ENCODE peak calls at places on chromosomes 13 and 19, in eight cellular contexts. A is HEK293T; E is NCI-H1105; S is stimulated activated CD8-positive, alpha-beta memory T cell treated with anti-CD3 and anti-CD28 coated beads, Interleukin-7, amount 100 ng/mL, for 1 hour; J is GM10248; K is left ventricle myocardium superior; X is RWPE2; O is fibroblast of the conjunctiva. F is an unnamed sample.

GRCh38 chr13:44417446-44417845 is 43.8 kb downstream of the SERP2 start:
- DNase-seq in J (no peak), E (no peak), A (no peak), K (no peak), S (no peak), O (no peak), X (no peak), F (no peak)

GRCh38 chr13:48775804-48776203 is 122.1 kb downstream of the CYSLTR2 start:
- DNase-seq in S (no peak), O (peak), X (no peak), E (no peak), A (no peak), J (no peak), K (no peak), F (peak)

GRCh38 chr19:4575978-4576933 is 16.8 kb upstream of the SEMA6B start:
- DNase-seq in A (peak), X (no peak), J (peak), E (no peak), K (peak), O (peak), S (peak), F (no peak)

GRCh38 chr19:38551450-38551813 is 66.3 kb downstream of the MAP4K1 start:
- DNase-seq in J (peak), E (no peak), X (no peak), A (no peak), K (no peak), O (no peak), S (no peak), F (no peak)

GRCh38 chr13:109869312-109870237 is 83.2 kb upstream of the IRS2 start:
- DNase-seq in A (no peak), K (peak), S (no peak), E (peak), J (no peak), X (no peak), O (peak), F (peak)

GRCh38 chr19:51480590-51480989 is 2.3 kb downstream of the CEACAM18 start:
- DNase-seq in S (no peak), X (no peak), J (no peak), O (no peak), E (no peak), K (no peak), A (peak), F (no peak)

GRCh38 chr13:24036115-24036514 is 124.4 kb upstream of the SPATA13 start:
- DNase-seq in E (no peak), K (no peak), J (no peak), A (no peak), S (no peak), O (peak), X (no peak), F (peak)

GRCh38 chr19:34655651-34656050 is 21.3 kb downstream of the SCGB2B2 start:
- DNase-seq in E (no peak), J (no peak), K (no peak), X (no peak), O (no peak), A (no peak), S (no peak), F (no peak)

GRCh38 chr19:18232540-18233223 is 6.4 kb upstream of the PDE4C start:
- DNase-seq in X (no peak), E (peak), K (no peak), S (no peak), J (no peak), A (peak), O (no peak), F (no peak)

GRCh38 chr19:29904017-29904416 is 38.0 kb upstream of the URI1 start:
- DNase-seq in S (no peak), K (no peak), X (no peak), A (no peak), J (no peak), O (no peak), E (no peak), F (no peak)

GRCh38 chr19:35913589-35913988 is 5.5 kb upstream of the TYROBP start:
- DNase-seq in S (no peak), X (no peak), E (no peak), A (no peak), O (no peak), J (no peak), K (no peak), F (no peak)

GRCh38 chr13:28421674-28422410 is 73.1 kb downstream of the FLT1 start:
- DNase-seq in O (no peak), X (no peak), J (no peak), K (no peak), S (no peak), A (no peak), E (no peak), F (no peak)

GRCh38 chr13:40563350-40564125 is 102.9 kb downstream of the FOXO1 start:
- DNase-seq in X (no peak), O (no peak), J (no peak), K (no peak), A (no peak), E (no peak), S (no peak), F (no peak)

GRCh38 chr19:18608102-18608804 is 1.7 kb upstream of the CRLF1 start:
- DNase-seq in E (no peak), S (no peak), X (no peak), K (no peak), A (no peak), J (no peak), O (no peak), F (no peak)

GRCh38 chr19:29909545-29909944 is 32.5 kb upstream of the URI1 start:
- DNase-seq in K (no peak), J (no peak), S (no peak), X (no peak), A (no peak), E (no peak), O (no peak), F (no peak)

GRCh38 chr19:18650468-18651001 is 13.7 kb downstream of the KLHL26 start:
- DNase-seq in E (no peak), O (no peak), K (peak), J (no peak), S (no peak), A (no peak), X (no peak), F (no peak)

GRCh38 chr13:29577135-29578051 is 18.1 kb downstream of the SLC7A1 start:
- DNase-seq in S (no peak), K (peak), X (no peak), E (no peak), A (no peak), O (no peak), J (no peak), F (no peak)

GRCh38 chr13:86922936-86923335 is 748.2 kb upstream of the SLITRK5 start:
- DNase-seq in J (no peak), S (no peak), K (no peak), X (no peak), O (no peak), E (no peak), A (no peak), F (no peak)

GRCh38 chr19:44846455-44847143 is 502 bp downstream of the NECTIN2 start:
- DNase-seq in E (no peak), X (no peak), O (no peak), J (peak), K (peak), S (no peak), A (no peak), F (no peak)

GRCh38 chr13:46926856-46927625 is 30.2 kb upstream of the HTR2A start:
- DNase-seq in E (no peak), K (no peak), S (no peak), X (no peak), A (no peak), J (no peak), O (no peak), F (no peak)

GRCh38 chr13:98507060-98507797 is 69.7 kb downstream of the STK24 start:
- DNase-seq in J (no peak), S (no peak), O (no peak), A (no peak), E (peak), K (peak), X (no peak), F (no peak)

GRCh38 chr19:1110809-1111640 is 7.2 kb downstream of the GPX4 start:
- DNase-seq in J (no peak), A (no peak), S (no peak), K (no peak), E (no peak), O (no peak), X (no peak), F (no peak)

GRCh38 chr13:99389520-99390304 is 82.5 kb upstream of the GPR183 start:
- DNase-seq in A (no peak), E (no peak), K (no peak), O (no peak), J (no peak), S (no peak), X (no peak), F (no peak)

GRCh38 chr19:33193864-33194362 is at the start of gene LRP3:
- DNase-seq in A (peak), O (no peak), J (no peak), S (no peak), K (peak), X (no peak), E (peak), F (no peak)

GRCh38 chr19:41302624-41303351 is 7.2 kb upstream of the CCDC97 start:
- DNase-seq in E (no peak), A (no peak), J (peak), K (no peak), O (no peak), S (no peak), X (no peak), F (no peak)

GRCh38 chr13:21001471-21001870 is 59.9 kb downstream of the LATS2 start:
- DNase-seq in K (no peak), A (no peak), E (no peak), X (no peak), J (no peak), S (no peak), O (no peak), F (no peak)

GRCh38 chr19:23440791-23441190 is 45.5 kb upstream of the ZNF91 start:
- DNase-seq in J (no peak), S (no peak), A (peak), X (no peak), K (no peak), E (no peak), O (no peak), F (no peak)

GRCh38 chr19:38466050-38466449 is 32.6 kb downstream of the RYR1 start:
- DNase-seq in E (no peak), A (no peak), K (no peak), S (no peak), X (no peak), O (no peak), J (no peak), F (no peak)

GRCh38 chr19:415292-415691 is 6.3 kb upstream of the C2CD4C start:
- DNase-seq in S (no peak), K (no peak), E (no peak), J (no peak), A (no peak), X (no peak), O (no peak), F (no peak)

GRCh38 chr19:2726160-2726855 is 5.1 kb upstream of the DIRAS1 start:
- DNase-seq in S (no peak), J (no peak), O (no peak), X (no peak), E (no peak), A (no peak), K (peak), F (no peak)

GRCh38 chr13:68551701-68552522 is 1321.8 kb upstream of the PCDH9 start:
- DNase-seq in O (no peak), S (no peak), X (no peak), E (no peak), A (no peak), J (no peak), K (no peak), F (no peak)

GRCh38 chr13:99655351-99656091 is 154.2 kb downstream of the TM9SF2 start:
- DNase-seq in A (no peak), O (no peak), K (no peak), S (no peak), E (no peak), J (no peak), X (no peak), F (no peak)

GRCh38 chr19:801861-802496 is 4.7 kb downstream of the PTBP1 start:
- DNase-seq in O (no peak), X (no peak), S (no peak), J (no peak), E (no peak), K (peak), A (no peak), F (no peak)

GRCh38 chr19:57850553-57851017 is 926 bp downstream of the ZNF587 start:
- DNase-seq in E (peak), J (no peak), O (no peak), X (no peak), S (no peak), K (no peak), A (no peak), F (peak)

GRCh38 chr13:87941244-87941643 is 270.1 kb downstream of the SLITRK5 start:
- DNase-seq in X (no peak), O (no peak), S (no peak), K (no peak), E (no peak), A (no peak), J (no peak), F (no peak)

GRCh38 chr13:55160911-55161310 is 1979.8 kb upstream of the PRR20A start:
- DNase-seq in A (no peak), S (no peak), O (no peak), E (peak), K (no peak), J (no peak), X (no peak), F (no peak)

GRCh38 chr19:52722062-52723005 is 12.5 kb downstream of the ZNF611 start:
- DNase-seq in O (peak), E (no peak), J (no peak), X (peak), K (no peak), A (no peak), S (no peak), F (peak)

GRCh38 chr13:50104493-50104892 is 89.2 kb downstream of the KCNRG start:
- DNase-seq in S (no peak), X (no peak), A (no peak), J (no peak), E (no peak), K (no peak), O (no peak), F (no peak)

GRCh38 chr13:46622918-46623256 is 69.9 kb downstream of the LRCH1 start:
- DNase-seq in O (peak), E (peak), K (peak), X (no peak), A (no peak), S (no peak), J (no peak), F (peak)